ENCODE peak calls at places on chromosome 13, in seven cellular contexts. S, D, G, W, J, I and N are unnamed samples.

GRCh38 chr13:42379241-42379640 is 107.3 kb downstream of the AKAP11 start:
- DNase-seq in S (no peak), D (no peak), G (no peak), W (no peak), J (no peak), I (no peak), N (no peak)

GRCh38 chr13:49246850-49247721 is 639 bp upstream of the CDADC1 start:
- DNase-seq in S (no peak), D (no peak), G (no peak), W (no peak), J (no peak), I (no peak), N (no peak)

GRCh38 chr13:108426893-108427292 is 157.4 kb downstream of the TNFSF13B start:
- DNase-seq in S (no peak), D (peak; percentile 37), G (no peak), W (peak; percentile 3), J (no peak), I (no peak), N (no peak)

GRCh38 chr13:36341718-36342117 is 4.5 kb downstream of the SPART start:
- DNase-seq in S (no peak), D (no peak), G (no peak), W (no peak), J (no peak), I (no peak), N (no peak)

GRCh38 chr13:111623170-111623569 is 302.7 kb downstream of the TEX29 start:
- DNase-seq in S (no peak), D (no peak), G (no peak), W (no peak), J (no peak), I (no peak), N (no peak)

GRCh38 chr13:76798037-76798436 is 88.2 kb downstream of the KCTD12 start:
- DNase-seq in S (no peak), D (no peak), G (no peak), W (no peak), J (no peak), I (no peak), N (no peak)

GRCh38 chr13:113041293-113041690 is 64.3 kb upstream of the F7 start:
- DNase-seq in S (no peak), D (no peak), G (no peak), W (no peak), J (no peak), I (no peak), N (no peak)

GRCh38 chr13:112702341-112702982 is 12.6 kb downstream of the ATP11A start:
- DNase-seq in S (peak; percentile 14), D (no peak), G (no peak), W (no peak), J (no peak), I (peak; percentile 3), N (peak; percentile 74)

GRCh38 chr13:76672422-76672821 is 213.8 kb downstream of the KCTD12 start:
- DNase-seq in S (no peak), D (no peak), G (no peak), W (no peak), J (no peak), I (no peak), N (no peak)

GRCh38 chr13:42894765-42895181 is 97.3 kb downstream of the EPSTI1 start:
- DNase-seq in S (no peak), D (peak; percentile 51), G (no peak), W (no peak), J (no peak), I (no peak), N (no peak)

GRCh38 chr13:97439196-97439595 is 5.2 kb downstream of the RAP2A start:
- DNase-seq in S (no peak), D (no peak), G (no peak), W (no peak), J (no peak), I (no peak), N (no peak)

GRCh38 chr13:81686877-81687276 is 1346.0 kb upstream of the SPRY2 start:
- DNase-seq in S (no peak), D (no peak), G (no peak), W (no peak), J (no peak), I (no peak), N (no peak)

GRCh38 chr13:59722580-59722900 is 441.2 kb downstream of the DIAPH3 start:
- DNase-seq in S (no peak), D (no peak), G (no peak), W (no peak), J (no peak), I (no peak), N (no peak)

GRCh38 chr13:100129605-100130004 is 40.7 kb downstream of the PCCA start:
- DNase-seq in S (no peak), D (no peak), G (no peak), W (peak; percentile 50), J (no peak), I (no peak), N (no peak)

GRCh38 chr13:112761701-112762689 is 72.2 kb downstream of the ATP11A start:
- DNase-seq in S (peak; percentile 15), D (no peak), G (peak; percentile 87), W (peak; percentile 60), J (no peak), I (no peak), N (peak; percentile 77)

GRCh38 chr13:49098771-49099512 is 121.2 kb upstream of the MLNR start:
- DNase-seq in S (no peak), D (no peak), G (no peak), W (peak; percentile 45), J (no peak), I (no peak), N (no peak)

GRCh38 chr13:19622189-19622588 is 11.3 kb upstream of the MPHOSPH8 start:
- DNase-seq in S (no peak), D (no peak), G (no peak), W (peak; percentile 22), J (no peak), I (no peak), N (no peak)

GRCh38 chr13:38821753-38822551 is 135.1 kb downstream of the FREM2 start:
- DNase-seq in S (no peak), D (no peak), G (no peak), W (no peak), J (no peak), I (no peak), N (no peak)

GRCh38 chr13:83819611-83820010 is 62.7 kb downstream of the SLITRK1 start:
- DNase-seq in S (no peak), D (no peak), G (no peak), W (no peak), J (no peak), I (no peak), N (no peak)

GRCh38 chr13:21999666-22000065 is 328.8 kb downstream of the FGF9 start:
- DNase-seq in S (no peak), D (no peak), G (no peak), W (no peak), J (no peak), I (no peak), N (no peak)

GRCh38 chr13:34250151-34250550 is 432.2 kb downstream of the RFC3 start:
- DNase-seq in S (no peak), D (no peak), G (no peak), W (no peak), J (no peak), I (no peak), N (no peak)

GRCh38 chr13:41562541-41563178 is 105.3 kb downstream of the RGCC start:
- DNase-seq in S (no peak), D (no peak), G (no peak), W (no peak), J (no peak), I (no peak), N (no peak)

GRCh38 chr13:30743319-30744055 is 8.1 kb downstream of the ALOX5AP start:
- DNase-seq in S (peak; percentile 81), D (peak; percentile 99), G (peak; percentile 89), W (no peak), J (no peak), I (peak; percentile 37), N (no peak)

GRCh38 chr13:113448885-113449692 is 4.2 kb downstream of the ADPRHL1 start:
- DNase-seq in S (peak; percentile 46), D (no peak), G (no peak), W (no peak), J (peak; percentile 99), I (peak; percentile 83), N (no peak)

GRCh38 chr13:71218960-71219359 is 648.0 kb downstream of the DACH1 start:
- DNase-seq in S (no peak), D (no peak), G (no peak), W (peak; percentile 65), J (peak; percentile 43), I (no peak), N (peak; percentile 14)

GRCh38 chr13:43786766-43787517 is at the start of gene ENOX1:
- DNase-seq in S (peak; percentile 60), D (peak; percentile 48), G (no peak), W (peak; percentile 77), J (peak; percentile 68), I (peak; percentile 38), N (peak; percentile 84)

GRCh38 chr13:93794197-93794885 is 567.7 kb downstream of the GPC6 start:
- DNase-seq in S (no peak), D (no peak), G (no peak), W (no peak), J (no peak), I (no peak), N (no peak)

GRCh38 chr13:91922969-91923592 is 524.7 kb downstream of the GPC5 start:
- DNase-seq in S (no peak), D (no peak), G (no peak), W (peak; percentile 72), J (peak; percentile 43), I (no peak), N (peak; percentile 7)

GRCh38 chr13:94309997-94310842 is 169.3 kb downstream of the DCT start:
- DNase-seq in S (no peak), D (peak; percentile 79), G (no peak), W (no peak), J (no peak), I (no peak), N (no peak)

DNA sequence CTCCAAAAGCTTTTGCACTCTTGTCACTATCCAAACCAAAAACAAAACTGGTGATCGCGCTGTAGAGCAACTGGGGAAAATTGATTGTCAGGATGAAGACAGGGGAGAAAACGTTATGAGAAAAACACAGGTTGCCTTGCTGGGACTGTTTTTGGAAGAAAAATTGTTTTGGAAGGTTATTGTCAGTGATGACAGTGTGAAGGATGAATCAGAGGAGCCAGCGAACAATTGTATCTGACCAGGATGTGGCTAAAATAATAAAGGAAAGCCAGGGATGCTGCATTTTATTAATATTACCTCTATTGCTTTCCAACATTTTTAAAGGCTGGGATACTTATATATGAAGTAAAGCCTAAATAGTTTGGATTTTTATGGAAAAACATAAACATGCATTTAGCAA is 334.0 kb downstream of the SPRY2 start:
- DNase-seq in S (no peak), D (no peak), G (no peak), W (no peak), J (no peak), I (no peak), N (no peak)
- H3K4me3 ChIP-seq in S (no peak overlapping the region), D (no peak overlapping the region), G (no peak overlapping the region), W (no peak overlapping the region), J (no peak overlapping the region), I (no peak overlapping the region), N (no peak overlapping the region)

GRCh38 chr13:23789576-23790346 is 99.4 kb downstream of the MIPEP start:
- DNase-seq in S (no peak), D (no peak), G (no peak), W (no peak), J (no peak), I (no peak), N (no peak)
- H3K27me3 ChIP-seq in S (no peaks in the 10 kb centered on the region), D (no peaks in the 10 kb centered on the region), G (no peaks in the 10 kb centered on the region), W (no peaks in the 10 kb centered on the region), J (no peaks in the 10 kb centered on the region), I (no peaks in the 10 kb centered on the region), N (no peaks in the 10 kb centered on the region)

GRCh38 chr13:23367907-23368306 is 65.6 kb downstream of the SACS start:
- DNase-seq in S (no peak), D (no peak), G (no peak), W (no peak), J (no peak), I (no peak), N (no peak)
- H3K36me3 ChIP-seq in S (no peaks in the 10 kb centered on the region), D (peaks cover 79% of the 10 kb centered on the region), G (peaks cover 72% of the 10 kb centered on the region), W (peaks cover 45% of the 10 kb centered on the region), J (peaks cover 96% of the 10 kb centered on the region), I (no peaks in the 10 kb centered on the region), N (peaks cover 17% of the 10 kb centered on the region)

GRCh38 chr13:20803180-20803965 is 29.6 kb upstream of the EEF1AKMT1 start:
- DNase-seq in S (no peak), D (no peak), G (no peak), W (no peak), J (no peak), I (no peak), N (no peak)
- H3K4me3 ChIP-seq in S (no peak overlapping the region), D (no peak overlapping the region), G (no peak overlapping the region), W (no peak overlapping the region), J (no peak overlapping the region), I (no peak overlapping the region), N (no peak overlapping the region)